ENCODE peak calls at places on chromosomes 12 and 14, in five cellular contexts. V, Y, H, S and Z are unnamed samples.

GRCh38 chr14:23601845-23602180 is 23.2 kb upstream of the JPH4 start:
- DNase-seq in V (no peak), Y (no peak), H (no peak), S (no peak), Z (no peak)

GRCh38 chr14:34258318-34258717 is 203.7 kb downstream of the SPTSSA start:
- DNase-seq in V (peak; percentile 6), Y (peak; percentile 4), H (peak; percentile 15), S (no peak), Z (no peak)

GRCh38 chr14:69005432-69006148 is 26.5 kb upstream of the ACTN1 start:
- DNase-seq in V (peak; percentile 91), Y (peak; percentile 93), H (peak; percentile 94), S (no peak), Z (peak; percentile 83)

GRCh38 chr12:123427036-123427769 is 9.3 kb downstream of the RILPL2 start:
- DNase-seq in V (no peak), Y (no peak), H (no peak), S (no peak), Z (no peak)

GRCh38 chr14:100892496-100893227 is 10.9 kb downstream of the RTL1 start:
- DNase-seq in V (no peak), Y (no peak), H (no peak), S (no peak), Z (no peak)

GRCh38 chr14:39417014-39417413 is 15.2 kb downstream of the FBXO33 start:
- DNase-seq in V (peak; percentile 72), Y (no peak), H (no peak), S (no peak), Z (no peak)

GRCh38 chr14:20499108-20499507 is 6.2 kb upstream of the RNASE10 start:
- DNase-seq in V (no peak), Y (no peak), H (no peak), S (no peak), Z (no peak)

GRCh38 chr14:23406244-23406643 is 1.8 kb downstream of the MYH6 start:
- DNase-seq in V (no peak), Y (no peak), H (no peak), S (no peak), Z (no peak)

GRCh38 chr12:101089271-101089670 is 120.8 kb downstream of the SLC5A8 start:
- DNase-seq in V (no peak), Y (no peak), H (no peak), S (no peak), Z (no peak)

GRCh38 chr12:92541024-92541423 is 161.8 kb upstream of the PLEKHG7 start:
- DNase-seq in V (no peak), Y (no peak), H (no peak), S (no peak), Z (no peak)

GRCh38 chr12:107903377-107904061 is 129.0 kb downstream of the ASCL4 start:
- DNase-seq in V (no peak), Y (peak; percentile 5), H (no peak), S (no peak), Z (no peak)
- H3K4me3 ChIP-seq in V (no peak overlapping the region), Y (no peak overlapping the region), H (no peak overlapping the region), S (peak overlapping the region; percentile 18), Z (peak overlapping the region; percentile 36)

DNA sequence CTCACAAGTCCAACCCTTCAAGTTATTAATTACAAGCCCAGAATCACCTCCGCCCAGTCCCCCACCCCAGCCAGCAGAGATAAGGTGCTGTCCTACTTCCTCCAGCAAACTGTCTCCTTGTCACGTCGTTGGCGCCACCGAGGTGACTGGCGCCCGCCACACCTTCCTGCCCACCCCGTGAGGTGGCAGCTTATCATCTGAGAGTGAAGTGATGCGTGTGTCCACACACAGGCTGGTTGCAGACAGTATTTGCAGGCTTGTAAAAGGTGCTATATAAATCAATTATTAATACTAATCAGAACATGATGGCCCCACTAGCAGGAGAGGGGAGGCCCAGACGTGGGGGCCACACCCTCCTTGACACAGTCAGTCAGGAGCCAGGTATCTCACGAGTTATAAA is 786.6 kb upstream of the TBX3 start:
- DNase-seq in V (no peak), Y (no peak), H (no peak), S (no peak), Z (no peak)
- H3K4me3 ChIP-seq in V (no peak overlapping the region), Y (no peak overlapping the region), H (no peak overlapping the region), S (no peak overlapping the region), Z (no peak overlapping the region)

DNA sequence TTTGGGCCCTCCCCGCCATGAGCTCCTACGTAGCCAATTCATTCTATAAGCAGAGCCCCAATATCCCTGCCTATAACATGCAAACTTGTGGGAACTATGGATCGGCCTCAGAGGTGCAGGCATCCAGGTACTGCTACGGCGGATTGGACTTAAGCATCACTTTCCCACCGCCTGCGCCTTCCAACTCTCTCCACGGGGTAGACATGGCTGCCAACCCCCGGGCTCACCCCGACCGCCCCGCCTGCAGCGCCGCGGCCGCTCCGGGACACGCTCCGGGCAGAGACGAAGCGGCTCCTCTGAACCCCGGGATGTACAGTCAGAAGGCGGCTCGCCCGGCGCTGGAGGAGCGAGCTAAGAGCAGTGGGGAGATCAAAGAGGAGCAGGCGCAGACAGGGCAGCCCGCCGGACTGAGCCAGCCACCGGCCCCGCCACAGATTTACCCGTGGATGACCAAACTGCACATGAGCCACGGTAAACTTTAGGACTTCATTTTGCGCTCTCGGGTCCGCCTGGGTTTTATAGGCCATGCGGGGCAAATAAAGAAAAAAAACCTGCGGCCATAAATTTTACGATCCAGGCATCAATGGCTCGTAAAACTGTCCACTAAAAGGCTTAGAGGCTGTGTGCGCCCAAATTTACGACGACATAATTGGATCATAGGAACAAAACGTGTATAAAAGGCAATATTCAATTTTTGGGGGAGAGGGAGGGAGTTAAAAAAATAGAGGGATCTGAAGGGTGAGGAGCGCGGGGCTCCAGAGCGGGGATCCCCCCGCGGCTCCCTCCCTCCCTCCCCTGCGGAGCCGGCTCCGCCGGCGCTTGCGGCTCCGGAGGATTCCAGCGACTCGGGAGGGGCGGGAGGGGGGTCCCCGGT is 493 bp downstream of the HOXC5 start:
- DNase-seq in V (peak; percentile 60), Y (peak; percentile 67), H (no peak), S (no peak), Z (no peak)
- H3K4me3 ChIP-seq in V (peak overlapping the region; percentile 52), Y (peak overlapping the region; percentile 45), H (no peak overlapping the region), S (peak overlapping the region; percentile 78), Z (peak overlapping the region; percentile 37)

DNA sequence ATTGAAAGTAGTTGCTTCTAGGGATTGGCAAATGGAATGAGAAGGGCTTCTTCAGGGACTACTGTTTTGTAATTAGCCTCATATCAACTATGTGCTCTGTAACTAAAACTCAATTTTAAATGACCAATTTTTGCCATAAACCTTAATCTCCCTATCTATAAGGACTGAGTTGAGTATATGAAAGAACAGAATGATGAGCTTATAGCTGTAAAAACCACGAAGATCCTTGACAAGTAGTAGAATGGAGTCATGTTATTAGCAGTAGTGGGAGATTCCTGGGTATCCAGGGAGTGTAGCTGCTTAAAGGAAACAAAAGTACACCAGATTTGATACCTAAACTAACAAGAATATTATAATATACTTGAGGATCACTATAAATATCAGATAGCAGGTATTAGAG is 28.0 kb downstream of the LGALS3 start:
- DNase-seq in V (no peak), Y (no peak), H (no peak), S (no peak), Z (no peak)
- H3K4me3 ChIP-seq in V (no peak overlapping the region), Y (no peak overlapping the region), H (no peak overlapping the region), S (no peak overlapping the region), Z (no peak overlapping the region)

GRCh38 chr12:108747563-108747962 is 16.2 kb upstream of the CORO1C start:
- DNase-seq in V (no peak), Y (no peak), H (no peak), S (no peak), Z (no peak)

GRCh38 chr12:108753969-108754368 is 22.7 kb upstream of the CORO1C start:
- DNase-seq in V (no peak), Y (no peak), H (no peak), S (no peak), Z (no peak)

GRCh38 chr12:108752387-108752786 is 21.1 kb upstream of the CORO1C start:
- DNase-seq in V (no peak), Y (no peak), H (no peak), S (no peak), Z (no peak)

GRCh38 chr12:108755481-108755880 is 24.2 kb upstream of the CORO1C start:
- DNase-seq in V (no peak), Y (no peak), H (no peak), S (no peak), Z (no peak)

DNA sequence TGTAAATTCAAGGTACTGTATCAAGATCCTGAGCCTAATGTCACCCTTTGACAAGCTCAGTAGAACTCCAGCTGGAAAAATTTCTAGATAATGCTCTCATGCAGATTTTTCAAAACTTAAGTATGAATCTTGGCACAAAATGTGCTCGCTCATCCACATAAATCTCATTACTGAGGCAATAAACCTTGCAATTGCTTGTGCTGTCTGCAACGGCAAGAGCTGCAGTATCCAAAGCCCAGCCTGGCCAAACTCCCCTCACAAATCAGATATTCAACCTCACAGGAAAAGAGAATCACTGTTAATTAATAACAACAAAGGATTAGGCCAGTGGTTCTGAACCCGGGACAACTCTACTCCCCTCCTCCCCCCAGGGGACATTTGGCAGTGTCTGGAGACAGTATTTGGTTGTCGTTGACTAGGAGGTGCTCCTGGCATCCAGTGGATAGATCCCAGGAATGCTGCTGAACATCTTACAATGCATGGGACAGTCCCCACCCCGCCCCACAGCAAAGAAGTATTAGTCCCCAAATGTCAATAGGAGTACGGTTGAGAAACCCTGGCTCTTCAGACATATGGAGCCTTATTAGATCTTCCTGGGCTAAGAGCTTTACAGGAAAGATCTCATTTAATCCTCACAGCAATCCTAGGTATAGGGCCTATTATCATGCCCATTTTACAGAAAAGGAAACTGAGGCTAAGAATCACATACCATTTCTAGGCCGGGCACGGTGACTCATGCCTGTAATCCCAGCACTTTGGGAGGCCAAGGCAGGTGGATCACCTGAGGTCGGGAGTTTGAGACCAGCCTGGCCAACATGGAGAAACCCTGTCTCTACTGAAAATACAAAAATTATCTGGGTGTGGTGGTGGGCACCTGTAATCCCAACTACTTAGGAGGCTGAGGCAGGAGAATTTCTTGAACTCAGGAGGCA is 19.4 kb upstream of the CORO1C start:
- DNase-seq in V (peak; percentile 41), Y (no peak), H (no peak), S (no peak), Z (no peak)
- H3K4me3 ChIP-seq in V (no peak overlapping the region), Y (no peak overlapping the region), H (no peak overlapping the region), S (peak overlapping the region; percentile 44), Z (no peak overlapping the region)